ENCODE peak calls at places on chromosomes 11 and 22, in four cellular contexts. O is astrocyte of the spinal cord, F is LNCaP clone FGC, S is ovary. M is an unnamed sample.

GRCh38 chr22:26718488-26718887 is 61.1 kb downstream of the MIAT start:
- DNase-seq in O (no peak), F (no peak), S (no peak), M (no peak)

GRCh38 chr11:21402274-21402673 is 732.9 kb downstream of the NELL1 start:
- DNase-seq in O (no peak), F (no peak), S (no peak), M (no peak)

GRCh38 chr11:70364745-70365535 is 33.4 kb upstream of the CTTN start:
- DNase-seq in O (no peak), F (no peak), S (peak), M (no peak)

GRCh38 chr11:24598636-24599035 is 101.8 kb downstream of the LUZP2 start:
- DNase-seq in O (no peak), F (no peak), S (no peak), M (no peak)

GRCh38 chr22:19776433-19777031 is 16.0 kb downstream of the TBX1 start:
- DNase-seq in O (no peak), F (no peak), S (no peak), M (no peak)

GRCh38 chr11:17743808-17744119 is 9.2 kb downstream of the KCNC1 start:
- DNase-seq in O (peak), F (no peak), S (peak), M (no peak)

GRCh38 chr11:132821027-132821426 is 711.3 kb downstream of the OPCML start:
- DNase-seq in O (no peak), F (no peak), S (no peak), M (no peak)

GRCh38 chr22:32618461-32619140 is 144.0 kb downstream of the FBXO7 start:
- DNase-seq in O (no peak), F (no peak), S (peak), M (no peak)

GRCh38 chr11:108221981-108222685 is at the start of gene NPAT:
- DNase-seq in O (peak), F (no peak), S (no peak), M (no peak)

GRCh38 chr11:8258289-8258688 is 5.4 kb downstream of the LMO1 start:
- DNase-seq in O (no peak), F (no peak), S (no peak), M (no peak)

GRCh38 chr11:103525069-103525468 is 415.8 kb downstream of the DYNC2H1 start:
- DNase-seq in O (peak), F (no peak), S (no peak), M (no peak)

GRCh38 chr11:10581481-10582019 is 13.1 kb upstream of the LYVE1 start:
- DNase-seq in O (no peak), F (no peak), S (no peak), M (no peak)

GRCh38 chr11:135027461-135027860 is 615.4 kb upstream of the B3GAT1 start:
- DNase-seq in O (peak), F (peak), S (no peak), M (no peak)

GRCh38 chr22:42399315-42400271 is 32.6 kb downstream of the NFAM1 start:
- DNase-seq in O (peak), F (no peak), S (peak), M (no peak)

GRCh38 chr11:66438009-66438503 is 592 bp downstream of the MRPL11 start:
- DNase-seq in O (no peak), F (no peak), S (no peak), M (no peak)

GRCh38 chr22:37313376-37314314 is 31.3 kb downstream of the CYTH4 start:
- DNase-seq in O (no peak), F (no peak), S (no peak), M (no peak)

GRCh38 chr11:114166897-114167323 is 107.4 kb downstream of the ZBTB16 start:
- DNase-seq in O (peak), F (peak), S (no peak), M (peak)

GRCh38 chr11:3609416-3610265 is 32.2 kb downstream of the ART5 start:
- DNase-seq in O (peak), F (no peak), S (no peak), M (no peak)

GRCh38 chr22:40512426-40513136 is 123.9 kb downstream of the MRTFA start:
- DNase-seq in O (peak), F (no peak), S (no peak), M (peak)

GRCh38 chr11:33724644-33725035 is 11.6 kb downstream of the CD59 start:
- DNase-seq in O (no peak), F (no peak), S (no peak), M (no peak)

GRCh38 chr11:75766449-75767227 is 1.9 kb upstream of the DGAT2 start:
- DNase-seq in O (no peak), F (no peak), S (no peak), M (no peak)

GRCh38 chr11:66727282-66727882 is 1.6 kb downstream of the SPTBN2 start:
- DNase-seq in O (peak), F (no peak), S (peak), M (no peak)

GRCh38 chr22:35434061-35434750 is 34.3 kb downstream of the MCM5 start:
- DNase-seq in O (no peak), F (no peak), S (no peak), M (no peak)

GRCh38 chr11:118202599-118203422 is 22.0 kb downstream of the JAML start:
- DNase-seq in O (no peak), F (no peak), S (no peak), M (no peak)

GRCh38 chr11:30876656-30877371 is 290.7 kb upstream of the MPPED2 start:
- DNase-seq in O (no peak), F (no peak), S (no peak), M (no peak)

GRCh38 chr11:6572215-6572614 is 31.2 kb downstream of the RRP8 start:
- DNase-seq in O (peak), F (no peak), S (no peak), M (peak)

GRCh38 chr11:63917685-63918523 is 940 bp upstream of the RCOR2 start:
- DNase-seq in O (peak), F (no peak), S (peak), M (no peak)

GRCh38 chr11:63916837-63917684 is at the start of gene RCOR2:
- DNase-seq in O (peak), F (peak), S (peak), M (peak)

GRCh38 chr11:63914896-63915681 is 1.9 kb downstream of the RCOR2 start:
- DNase-seq in O (no peak), F (no peak), S (no peak), M (no peak)

GRCh38 chr11:63913866-63914830 is 2.8 kb downstream of the RCOR2 start:
- DNase-seq in O (no peak), F (no peak), S (no peak), M (no peak)

DNA sequence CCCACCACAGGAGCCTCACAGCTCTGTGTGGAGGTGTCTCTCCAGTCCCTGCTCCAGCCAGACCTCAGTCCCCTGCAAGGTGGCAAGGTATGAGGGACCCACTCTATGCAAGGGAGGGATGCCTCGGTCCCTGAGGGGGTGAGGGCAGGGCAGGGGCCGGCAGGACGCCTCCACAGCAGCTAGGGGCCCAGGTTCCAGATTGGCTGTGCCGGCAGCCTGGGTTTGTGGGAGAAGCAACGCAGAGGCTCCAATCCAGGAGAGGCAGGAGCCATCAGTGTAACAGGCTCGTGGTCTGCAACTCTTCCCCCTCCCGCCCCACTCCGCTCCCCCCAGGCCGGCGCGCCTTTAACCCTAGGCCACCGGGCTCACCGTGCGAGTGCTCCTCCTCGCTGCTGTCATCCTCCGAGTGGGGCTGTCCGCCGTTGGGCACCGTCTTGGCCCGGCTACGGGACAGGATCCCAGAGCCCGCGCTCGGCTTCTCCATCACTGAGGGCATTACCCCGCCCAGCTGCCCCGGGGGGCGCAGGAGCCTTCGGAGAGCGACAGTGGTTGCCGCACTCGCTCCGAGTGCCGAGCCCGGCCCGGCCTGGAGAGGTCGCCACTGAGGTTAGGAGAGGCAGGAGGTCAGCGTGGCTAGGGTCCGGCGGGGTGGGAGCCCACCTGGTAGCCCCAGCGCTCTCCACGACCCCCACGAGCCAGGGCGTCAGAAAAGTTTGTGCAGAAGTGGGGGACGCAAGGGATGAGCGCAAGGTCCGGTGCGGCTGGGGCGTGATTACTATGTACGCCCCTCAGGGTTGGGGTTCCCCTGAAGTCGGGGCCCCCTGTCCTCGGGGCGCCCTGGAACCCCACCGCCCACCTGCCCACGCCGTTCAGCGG is 765 bp downstream of the RCOR2 start:
- DNase-seq in O (no peak), F (no peak), S (peak), M (no peak)
- TF ChIP-seq CTCF in O (peak), F (peak), S (no peak), M (peak)

GRCh38 chr11:119832536-119832935 is 103.5 kb upstream of the NECTIN1 start:
- DNase-seq in O (no peak), F (peak), S (peak), M (peak)
- TF ChIP-seq CTCF in O (no peak), F (no peak), S (no peak), M (no peak)

GRCh38 chr11:44374001-44374400 is 64.1 kb upstream of the ALX4 start:
- DNase-seq in O (no peak), F (no peak), S (no peak), M (no peak)
- TF ChIP-seq CTCF in O (no peak), F (no peak), S (no peak), M (no peak)

GRCh38 chr11:59208956-59209355 is 3.8 kb downstream of the MPEG1 start:
- DNase-seq in O (peak), F (no peak), S (no peak), M (no peak)

GRCh38 chr11:59206635-59207034 is 6.1 kb downstream of the MPEG1 start:
- DNase-seq in O (no peak), F (no peak), S (no peak), M (no peak)

GRCh38 chr11:59204736-59205135 is 8.0 kb downstream of the MPEG1 start:
- DNase-seq in O (no peak), F (no peak), S (no peak), M (no peak)

GRCh38 chr11:59205664-59206063 is 7.1 kb downstream of the MPEG1 start:
- DNase-seq in O (no peak), F (no peak), S (no peak), M (no peak)

GRCh38 chr11:59207988-59208432 is 4.7 kb downstream of the MPEG1 start:
- DNase-seq in O (peak), F (no peak), S (peak), M (no peak)
- TF ChIP-seq CTCF in O (peak), F (peak), S (peak), M (peak)

GRCh38 chr11:125626381-125626950 is 1.5 kb downstream of the CHEK1 start:
- DNase-seq in O (no peak), F (peak), S (no peak), M (no peak)
- TF ChIP-seq CTCF in O (peak), F (peak), S (no peak), M (peak)